ENCODE peak calls at places on chromosomes 1 and 21, in six cellular contexts. One of them, this sample, is unnamed.
A peak's percentile ranks its signal among the peaks of the same experiment; 100 is the strongest.

GRCh38 chr1:172146149-172146850 is 274.2 kb upstream of the C1orf105 start:
- DNase-seq in heart right ventricle: no peak
- DNase-seq in ovary: no peak
- DNase-seq in suprapubic skin: no peak
- DNase-seq in left lung: no peak
- DNase-seq in neural progenitor cell: no peak
- DNase-seq in this sample: no peak

GRCh38 chr1:173863224-173864151 is 4.3 kb downstream of the GAS5 start:
- DNase-seq in heart right ventricle: no peak
- DNase-seq in ovary: no peak
- DNase-seq in suprapubic skin: no peak
- DNase-seq in left lung: no peak
- DNase-seq in neural progenitor cell: no peak
- DNase-seq in this sample: no peak

GRCh38 chr1:58966103-58966916 is 182.5 kb upstream of the JUN start:
- DNase-seq in heart right ventricle: no peak
- DNase-seq in ovary: no peak
- DNase-seq in suprapubic skin: no peak
- DNase-seq in left lung: no peak
- DNase-seq in neural progenitor cell: no peak
- DNase-seq in this sample: no peak

GRCh38 chr1:240122639-240123604 is 31.2 kb downstream of the FMN2 start:
- DNase-seq in heart right ventricle: no peak
- DNase-seq in ovary: no peak
- DNase-seq in suprapubic skin: no peak
- DNase-seq in left lung: peak; percentile 70
- DNase-seq in neural progenitor cell: peak; percentile 14
- DNase-seq in this sample: no peak

GRCh38 chr1:92623187-92623778 is 136.6 kb upstream of the GFI1 start:
- DNase-seq in heart right ventricle: no peak
- DNase-seq in ovary: no peak
- DNase-seq in suprapubic skin: no peak
- DNase-seq in left lung: no peak
- DNase-seq in neural progenitor cell: no peak
- DNase-seq in this sample: no peak

GRCh38 chr1:204506969-204507316 is 9.3 kb upstream of the MDM4 start:
- DNase-seq in heart right ventricle: peak; percentile 36
- DNase-seq in ovary: peak; percentile 88
- DNase-seq in suprapubic skin: peak; percentile 84
- DNase-seq in left lung: peak; percentile 68
- DNase-seq in neural progenitor cell: peak; percentile 92
- DNase-seq in this sample: peak; percentile 75

GRCh38 chr1:245263701-245264100 is 108.9 kb downstream of the KIF26B start:
- DNase-seq in heart right ventricle: no peak
- DNase-seq in ovary: no peak
- DNase-seq in suprapubic skin: no peak
- DNase-seq in left lung: no peak
- DNase-seq in neural progenitor cell: no peak
- DNase-seq in this sample: no peak

GRCh38 chr1:91864017-91864700 is 21.8 kb downstream of the TGFBR3 start:
- DNase-seq in heart right ventricle: no peak
- DNase-seq in ovary: no peak
- DNase-seq in suprapubic skin: no peak
- DNase-seq in left lung: no peak
- DNase-seq in neural progenitor cell: no peak
- DNase-seq in this sample: no peak

GRCh38 chr1:115879977-115880376 is 39.1 kb upstream of the NHLH2 start:
- DNase-seq in heart right ventricle: no peak
- DNase-seq in ovary: no peak
- DNase-seq in suprapubic skin: no peak
- DNase-seq in left lung: no peak
- DNase-seq in neural progenitor cell: peak; percentile 45
- DNase-seq in this sample: no peak

GRCh38 chr21:15928196-15928595 is 198.4 kb downstream of the USP25 start:
- DNase-seq in heart right ventricle: no peak
- DNase-seq in ovary: no peak
- DNase-seq in suprapubic skin: no peak
- DNase-seq in left lung: no peak
- DNase-seq in neural progenitor cell: no peak
- DNase-seq in this sample: no peak

GRCh38 chr21:45128613-45129226 is 54.3 kb downstream of the ADARB1 start:
- DNase-seq in heart right ventricle: peak; percentile 75
- DNase-seq in ovary: no peak
- DNase-seq in suprapubic skin: no peak
- DNase-seq in left lung: peak; percentile 72
- DNase-seq in neural progenitor cell: peak; percentile 81
- DNase-seq in this sample: peak; percentile 74

GRCh38 chr1:197915797-197916686 is 1.1 kb upstream of the LHX9 start:
- DNase-seq in heart right ventricle: peak; percentile 60
- DNase-seq in ovary: peak; percentile 85
- DNase-seq in suprapubic skin: no peak
- DNase-seq in left lung: no peak
- DNase-seq in neural progenitor cell: peak; percentile 95
- DNase-seq in this sample: no peak

GRCh38 chr1:186456731-186457255 is 4.1 kb downstream of the PDC start:
- DNase-seq in heart right ventricle: no peak
- DNase-seq in ovary: no peak
- DNase-seq in suprapubic skin: no peak
- DNase-seq in left lung: no peak
- DNase-seq in neural progenitor cell: no peak
- DNase-seq in this sample: no peak

GRCh38 chr1:161068306-161069200 is 1.1 kb downstream of the ARHGAP30 start:
- DNase-seq in heart right ventricle: peak; percentile 62
- DNase-seq in ovary: no peak
- DNase-seq in suprapubic skin: no peak
- DNase-seq in left lung: peak; percentile 84
- DNase-seq in neural progenitor cell: no peak
- DNase-seq in this sample: peak; percentile 37

GRCh38 chr1:212607206-212607923 is 1.2 kb upstream of the ATF3 start:
- DNase-seq in heart right ventricle: peak; percentile 30
- DNase-seq in ovary: peak; percentile 57
- DNase-seq in suprapubic skin: peak; percentile 86
- DNase-seq in left lung: no peak
- DNase-seq in neural progenitor cell: peak; percentile 47
- DNase-seq in this sample: no peak

GRCh38 chr1:243230914-243231313 is 24.2 kb downstream of the CEP170 start:
- DNase-seq in heart right ventricle: no peak
- DNase-seq in ovary: no peak
- DNase-seq in suprapubic skin: no peak
- DNase-seq in left lung: no peak
- DNase-seq in neural progenitor cell: peak; percentile 12
- DNase-seq in this sample: no peak

GRCh38 chr1:25096307-25097150 is 135.8 kb downstream of the SYF2 start:
- DNase-seq in heart right ventricle: no peak
- DNase-seq in ovary: no peak
- DNase-seq in suprapubic skin: no peak
- DNase-seq in left lung: no peak
- DNase-seq in neural progenitor cell: no peak
- DNase-seq in this sample: no peak

GRCh38 chr1:41314781-41315481 is 46.3 kb upstream of the FOXO6 start:
- DNase-seq in heart right ventricle: no peak
- DNase-seq in ovary: no peak
- DNase-seq in suprapubic skin: no peak
- DNase-seq in left lung: no peak
- DNase-seq in neural progenitor cell: peak; percentile 57
- DNase-seq in this sample: no peak

GRCh38 chr1:57987507-57987906 is 559.0 kb downstream of the OMA1 start:
- DNase-seq in heart right ventricle: no peak
- DNase-seq in ovary: no peak
- DNase-seq in suprapubic skin: no peak
- DNase-seq in left lung: no peak
- DNase-seq in neural progenitor cell: peak; percentile 37
- DNase-seq in this sample: no peak

GRCh38 chr1:219927956-219928790 is at the start of gene SLC30A10:
- DNase-seq in heart right ventricle: peak; percentile 19
- DNase-seq in ovary: no peak
- DNase-seq in suprapubic skin: no peak
- DNase-seq in left lung: no peak
- DNase-seq in neural progenitor cell: peak; percentile 77
- DNase-seq in this sample: no peak

GRCh38 chr1:10510520-10511493 is 36.1 kb downstream of the PEX14 start:
- DNase-seq in heart right ventricle: no peak
- DNase-seq in ovary: no peak
- DNase-seq in suprapubic skin: no peak
- DNase-seq in left lung: no peak
- DNase-seq in neural progenitor cell: no peak
- DNase-seq in this sample: peak; percentile 21

GRCh38 chr1:244381887-244382565 is 69.7 kb downstream of the ADSS2 start:
- DNase-seq in heart right ventricle: no peak
- DNase-seq in ovary: no peak
- DNase-seq in suprapubic skin: no peak
- DNase-seq in left lung: no peak
- DNase-seq in neural progenitor cell: no peak
- DNase-seq in this sample: no peak

GRCh38 chr1:25689686-25690381 is 73.2 kb downstream of the MAN1C1 start:
- DNase-seq in heart right ventricle: no peak
- DNase-seq in ovary: no peak
- DNase-seq in suprapubic skin: no peak
- DNase-seq in left lung: no peak
- DNase-seq in neural progenitor cell: no peak
- DNase-seq in this sample: no peak

GRCh38 chr1:46519209-46519608 is 29.6 kb downstream of the DMBX1 start:
- DNase-seq in heart right ventricle: no peak
- DNase-seq in ovary: no peak
- DNase-seq in suprapubic skin: no peak
- DNase-seq in left lung: no peak
- DNase-seq in neural progenitor cell: no peak
- DNase-seq in this sample: no peak

GRCh38 chr1:31834501-31834900 is 18.7 kb upstream of the SPOCD1 start:
- DNase-seq in heart right ventricle: no peak
- DNase-seq in ovary: no peak
- DNase-seq in suprapubic skin: peak; percentile 30
- DNase-seq in left lung: no peak
- DNase-seq in neural progenitor cell: no peak
- DNase-seq in this sample: no peak

GRCh38 chr1:54199765-54200518 is at the start of the genes CYB5RL and MRPL37:
- DNase-seq in heart right ventricle: peak; percentile 85
- DNase-seq in ovary: peak; percentile 93
- DNase-seq in suprapubic skin: peak; percentile 95
- DNase-seq in left lung: peak; percentile 91
- DNase-seq in neural progenitor cell: peak; percentile 98
- DNase-seq in this sample: peak; percentile 94

GRCh38 chr21:21085206-21085605 is 87.0 kb downstream of the NCAM2 start:
- DNase-seq in heart right ventricle: no peak
- DNase-seq in ovary: no peak
- DNase-seq in suprapubic skin: no peak
- DNase-seq in left lung: no peak
- DNase-seq in neural progenitor cell: no peak
- DNase-seq in this sample: no peak

GRCh38 chr1:30449428-30450147 is 273.8 kb downstream of the MATN1 start:
- DNase-seq in heart right ventricle: no peak
- DNase-seq in ovary: no peak
- DNase-seq in suprapubic skin: no peak
- DNase-seq in left lung: no peak
- DNase-seq in neural progenitor cell: no peak
- DNase-seq in this sample: no peak

GRCh38 chr1:170700842-170701305 is 36.9 kb downstream of the PRRX1 start:
- DNase-seq in heart right ventricle: no peak
- DNase-seq in ovary: no peak
- DNase-seq in suprapubic skin: no peak
- DNase-seq in left lung: no peak
- DNase-seq in neural progenitor cell: no peak
- DNase-seq in this sample: no peak
- H3K4me1 ChIP-seq in heart right ventricle: peaks cover 57% of the 10 kb centered on the region
- H3K4me1 ChIP-seq in ovary: peaks cover 6% of the 10 kb centered on the region
- H3K4me1 ChIP-seq in suprapubic skin: peaks cover 40% of the 10 kb centered on the region
- H3K4me1 ChIP-seq in left lung: no peaks in the 10 kb centered on the region
- H3K4me1 ChIP-seq in neural progenitor cell: peaks cover 5% of the 10 kb centered on the region
- H3K4me1 ChIP-seq in this sample: peaks cover 79% of the 10 kb centered on the region

DNA sequence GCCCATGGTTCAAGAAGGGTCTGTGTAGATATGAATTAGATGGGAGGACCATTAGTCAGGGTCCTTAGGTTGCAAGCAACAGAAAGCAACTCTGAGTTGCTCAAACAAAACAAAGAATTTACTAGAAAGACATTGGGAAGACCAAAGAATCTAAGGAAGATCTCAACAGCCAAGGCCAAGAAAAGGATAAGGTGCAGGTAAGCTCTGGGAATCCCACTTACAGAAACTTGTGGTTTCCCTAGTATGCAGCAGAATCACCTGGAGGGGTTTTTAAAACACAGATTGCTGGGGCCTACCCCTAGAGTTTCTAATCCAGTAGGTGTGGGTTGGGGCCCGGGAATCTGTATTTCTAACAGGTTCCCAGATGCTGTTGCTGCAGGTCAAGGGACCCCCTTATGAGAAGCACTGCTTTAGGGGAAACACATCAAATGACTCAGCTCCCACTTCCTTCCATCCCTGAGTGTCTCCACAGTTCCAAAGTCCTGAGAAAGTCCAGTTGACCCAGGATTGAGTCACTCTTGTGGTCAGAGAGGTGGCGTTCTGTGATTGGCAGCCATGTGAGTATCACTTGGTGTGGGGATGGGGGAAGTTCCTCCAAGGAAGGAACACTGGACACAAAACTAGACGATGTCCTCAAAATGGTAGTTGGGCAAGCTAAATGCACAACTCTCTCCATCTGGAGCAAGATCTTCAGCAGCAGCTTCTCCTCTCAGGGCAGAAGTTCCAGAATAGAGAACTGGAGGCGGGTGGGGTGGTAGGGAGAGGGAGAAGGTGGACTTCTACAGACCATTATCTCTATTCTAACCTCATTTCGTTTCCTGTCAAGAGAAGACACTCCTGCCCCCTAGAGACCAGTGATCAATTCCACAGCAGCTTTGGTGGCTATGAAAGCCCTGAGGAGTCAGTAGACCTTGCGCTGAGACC is 24.2 kb upstream of the EYA3 start:
- DNase-seq in heart right ventricle: no peak
- DNase-seq in ovary: no peak
- DNase-seq in suprapubic skin: no peak
- DNase-seq in left lung: peak; percentile 72
- DNase-seq in neural progenitor cell: peak; percentile 18
- DNase-seq in this sample: peak; percentile 6
- TF ChIP-seq CTCF in heart right ventricle: no peak
- TF ChIP-seq CTCF in ovary: no peak
- TF ChIP-seq CTCF in suprapubic skin: no peak
- TF ChIP-seq CTCF in left lung: no peak
- TF ChIP-seq CTCF in neural progenitor cell: peak; percentile 35
- TF ChIP-seq CTCF in this sample: no peak

GRCh38 chr1:167981933-167982332 is 45.1 kb upstream of the MPC2 start:
- DNase-seq in heart right ventricle: no peak
- DNase-seq in ovary: no peak
- DNase-seq in suprapubic skin: no peak
- DNase-seq in left lung: no peak
- DNase-seq in neural progenitor cell: no peak
- DNase-seq in this sample: no peak
- H3K4me1 ChIP-seq in heart right ventricle: no peaks in the 10 kb centered on the region
- H3K4me1 ChIP-seq in ovary: peaks cover 2% of the 10 kb centered on the region
- H3K4me1 ChIP-seq in suprapubic skin: no peaks in the 10 kb centered on the region
- H3K4me1 ChIP-seq in left lung: no peaks in the 10 kb centered on the region
- H3K4me1 ChIP-seq in neural progenitor cell: no peaks in the 10 kb centered on the region
- H3K4me1 ChIP-seq in this sample: peaks cover 6% of the 10 kb centered on the region

GRCh38 chr1:44784094-44785026 is 3.6 kb downstream of the BEST4 start:
- DNase-seq in heart right ventricle: no peak
- DNase-seq in ovary: peak; percentile 47
- DNase-seq in suprapubic skin: no peak
- DNase-seq in left lung: no peak
- DNase-seq in neural progenitor cell: peak; percentile 78
- DNase-seq in this sample: no peak
- TF ChIP-seq CTCF in heart right ventricle: no peak
- TF ChIP-seq CTCF in ovary: no peak
- TF ChIP-seq CTCF in suprapubic skin: no peak
- TF ChIP-seq CTCF in left lung: no peak
- TF ChIP-seq CTCF in neural progenitor cell: peak; percentile 17
- TF ChIP-seq CTCF in this sample: no peak

This sample was measured in gastrocnemius medialis.